ENCODE peak calls at places on chromosomes 7 and 10, in six cellular contexts. H is AG10803, K is H7, T is heart right ventricle, D is breast epithelium, S is skeletal muscle cell. C is an unnamed sample.

GRCh38 chr7:75723444-75723843 is 15.3 kb downstream of the HIP1 start:
- DNase-seq in K (no peak), T (no peak), H (no peak), D (no peak), S (no peak), C (no peak)

GRCh38 chr10:58747687-58748086 is 235.0 kb downstream of the BICC1 start:
- DNase-seq in K (no peak), D (no peak), S (no peak), T (no peak), H (no peak), C (no peak)

GRCh38 chr10:59781511-59781910 is 28.3 kb upstream of the MRLN start:
- DNase-seq in K (no peak), S (no peak), H (no peak), T (no peak), D (no peak), C (peak; percentile 34)

GRCh38 chr7:30989824-30990140 is 26.0 kb downstream of the GHRHR start:
- DNase-seq in H (no peak), D (no peak), S (no peak), K (peak; percentile 43), T (no peak), C (no peak)

GRCh38 chr10:117545141-117546019 is 2.8 kb downstream of the EMX2 start:
- DNase-seq in D (no peak), K (peak; percentile 84), T (no peak), H (no peak), S (no peak), C (no peak)

GRCh38 chr10:77226434-77226833 is 411.2 kb downstream of the KCNMA1 start:
- DNase-seq in S (no peak), K (no peak), D (no peak), H (no peak), T (no peak), C (no peak)

GRCh38 chr7:2157473-2158279 is 75.1 kb downstream of the MAD1L1 start:
- DNase-seq in T (peak; percentile 68), K (no peak), D (peak; percentile 52), S (peak; percentile 95), H (peak; percentile 87), C (no peak)

GRCh38 chr10:59234814-59235429 is 58.5 kb downstream of the PHYHIPL start:
- DNase-seq in K (peak; percentile 4), H (peak; percentile 55), T (peak; percentile 30), D (no peak), S (no peak), C (peak; percentile 60)

GRCh38 chr10:81179805-81180452 is 642.2 kb downstream of the SH2D4B start:
- DNase-seq in D (no peak), H (no peak), K (peak; percentile 15), T (no peak), S (no peak), C (peak; percentile 64)

GRCh38 chr10:28796606-28797512 is 119.5 kb downstream of the BAMBI start:
- DNase-seq in H (peak; percentile 3), S (no peak), K (no peak), T (peak; percentile 75), D (no peak), C (no peak)

GRCh38 chr7:71408276-71408675 is 276.3 kb downstream of the GALNT17 start:
- DNase-seq in K (no peak), T (peak; percentile 75), S (no peak), H (no peak), D (no peak), C (no peak)

GRCh38 chr10:50607526-50607925 is 16.2 kb downstream of the SGMS1 start:
- DNase-seq in D (no peak), H (no peak), K (no peak), S (no peak), T (no peak), C (no peak)

GRCh38 chr10:5511885-5512280 is 12.5 kb upstream of the CALML5 start:
- DNase-seq in D (no peak), S (no peak), T (no peak), K (no peak), H (no peak), C (no peak)

GRCh38 chr7:22814261-22815208 is 8.1 kb downstream of the TOMM7 start:
- DNase-seq in S (no peak), D (no peak), K (no peak), T (no peak), H (peak; percentile 42), C (no peak)

GRCh38 chr7:133233142-133233541 is 19.7 kb upstream of the EXOC4 start:
- DNase-seq in S (no peak), K (no peak), T (no peak), H (no peak), D (no peak), C (no peak)

GRCh38 chr7:925601-926000 is 28.9 kb downstream of the ADAP1 start:
- DNase-seq in D (no peak), S (no peak), H (no peak), T (no peak), K (no peak), C (no peak)

GRCh38 chr7:55092186-55092976 is 73.6 kb downstream of the EGFR start:
- DNase-seq in H (peak; percentile 25), T (no peak), S (no peak), K (no peak), D (no peak), C (peak; percentile 56)

GRCh38 chr7:87310790-87311419 is 34.6 kb upstream of the CROT start:
- DNase-seq in H (peak; percentile 34), K (no peak), D (no peak), S (no peak), T (no peak), C (no peak)

GRCh38 chr7:2524808-2525140 is 5.2 kb downstream of the LFNG start:
- DNase-seq in S (no peak), K (peak; percentile 98), T (no peak), D (no peak), H (no peak), C (no peak)

GRCh38 chr7:1357601-1358271 is 101.5 kb downstream of the MICALL2 start:
- DNase-seq in D (no peak), K (peak; percentile 65), T (no peak), S (no peak), H (no peak), C (peak; percentile 45)

GRCh38 chr10:48776528-48776927 is 91.9 kb downstream of the WDFY4 start:
- DNase-seq in T (no peak), K (peak; percentile 42), H (no peak), S (no peak), D (no peak), C (no peak)

GRCh38 chr10:102335184-102335583 is 60.3 kb upstream of the NFKB2 start:
- DNase-seq in D (no peak), S (no peak), T (peak; percentile 9), K (no peak), H (peak; percentile 49), C (no peak)

GRCh38 chr7:131896189-131896855 is 339.9 kb upstream of the PODXL start:
- DNase-seq in K (no peak), D (no peak), T (no peak), H (no peak), S (no peak), C (no peak)

GRCh38 chr10:49377256-49377655 is 18.6 kb downstream of the DRGX start:
- DNase-seq in H (no peak), D (no peak), S (no peak), T (no peak), K (no peak), C (no peak)

GRCh38 chr10:61899045-61899444 is 2.5 kb upstream of the ARID5B start:
- DNase-seq in T (no peak), H (peak; percentile 32), D (no peak), K (no peak), S (no peak), C (peak; percentile 60)
- H3K4me3 ChIP-seq in T (no peak overlapping the region), H (no peak overlapping the region), D (peak overlapping the region; percentile 90), K (no peak overlapping the region), S (peak overlapping the region; percentile 88), C (peak overlapping the region; percentile 76)

GRCh38 chr7:29207469-29207868 is 12.9 kb downstream of the CHN2 start:
- DNase-seq in K (no peak), H (no peak), D (no peak), S (no peak), T (no peak), C (no peak)

GRCh38 chr7:29204491-29205281 is 10.1 kb downstream of the CHN2 start:
- DNase-seq in K (peak; percentile 62), H (no peak), T (no peak), S (no peak), D (no peak), C (no peak)

GRCh38 chr7:29207023-29207422 is 12.4 kb downstream of the CHN2 start:
- DNase-seq in T (no peak), S (no peak), H (no peak), D (no peak), K (no peak), C (no peak)

GRCh38 chr7:29209745-29210144 is 15.2 kb downstream of the CHN2 start:
- DNase-seq in T (no peak), D (no peak), S (no peak), H (no peak), K (no peak), C (no peak)

DNA sequence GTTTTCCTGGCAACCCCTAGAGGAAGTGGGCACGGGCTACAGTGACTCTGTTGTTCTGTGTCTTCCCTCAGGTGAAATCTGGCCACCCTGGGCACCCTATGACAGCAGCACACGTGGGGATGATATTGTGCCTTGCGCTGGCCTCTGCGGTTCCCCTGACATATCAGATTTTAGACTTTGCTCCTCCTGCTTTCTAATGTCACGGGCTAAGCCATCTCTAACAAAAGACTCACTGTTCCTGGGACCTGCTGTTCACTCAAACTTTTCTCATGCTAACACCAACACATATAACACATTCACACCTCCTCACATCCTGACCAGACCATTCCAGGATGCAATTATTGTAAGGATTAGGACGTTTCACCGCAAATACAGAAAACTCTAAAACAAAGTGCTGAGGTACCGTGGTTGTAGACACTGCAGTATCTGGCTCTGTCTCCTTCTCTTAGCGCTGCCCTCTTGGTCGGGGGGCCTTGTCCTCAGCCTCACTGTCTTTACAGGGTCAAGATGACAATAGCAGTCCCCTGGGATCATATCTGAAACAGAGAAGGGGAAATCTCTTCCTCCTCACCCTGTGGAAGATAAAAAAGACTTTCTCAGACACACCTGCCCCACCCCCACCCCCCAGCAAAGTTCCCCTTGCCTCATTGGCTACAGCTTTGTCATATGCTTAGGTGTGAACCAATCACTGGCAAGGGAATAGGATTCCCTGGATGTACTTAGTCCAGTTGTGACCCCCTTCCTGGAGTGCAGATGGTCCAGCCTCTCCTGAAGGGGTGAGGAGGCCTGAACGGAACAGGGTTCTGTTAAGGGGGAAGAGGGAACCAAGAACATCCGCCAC is 14.1 kb downstream of the CHN2 start:
- DNase-seq in K (no peak), S (no peak), T (no peak), D (peak; percentile 80), H (no peak), C (no peak)
- H3K4me3 ChIP-seq in K (no peak overlapping the region), S (no peak overlapping the region), T (no peak overlapping the region), D (no peak overlapping the region), H (no peak overlapping the region), C (no peak overlapping the region)

DNA sequence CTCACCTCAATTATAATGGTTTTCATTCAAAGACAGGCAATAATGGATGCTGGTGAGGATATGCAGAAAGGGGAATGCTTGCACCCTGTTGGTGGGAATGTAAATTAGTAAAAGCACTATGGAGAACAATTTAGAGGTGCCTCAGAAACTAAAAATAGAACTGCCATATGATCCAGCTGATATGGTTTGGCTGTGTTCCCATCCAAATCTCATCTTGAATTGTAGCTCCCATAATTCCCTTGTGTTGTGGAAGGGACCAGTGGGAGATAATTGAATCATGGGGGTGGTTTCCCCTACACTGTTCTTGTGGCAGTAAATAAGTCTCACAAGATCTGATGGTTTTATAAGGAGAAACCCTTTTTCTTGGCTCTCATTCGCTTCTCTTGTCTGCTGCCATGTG is 87.7 kb downstream of the TES start:
- DNase-seq in S (no peak), K (no peak), D (no peak), T (no peak), H (no peak), C (no peak)
- H3K4me3 ChIP-seq in S (no peak overlapping the region), K (no peak overlapping the region), D (no peak overlapping the region), T (no peak overlapping the region), H (no peak overlapping the region), C (no peak overlapping the region)

GRCh38 chr7:101940830-101941229 is 123.4 kb downstream of the CUX1 start:
- DNase-seq in H (no peak), T (no peak), D (no peak), K (peak; percentile 75), S (no peak), C (peak; percentile 83)
- H3K4me3 ChIP-seq in H (no peak overlapping the region), T (no peak overlapping the region), D (no peak overlapping the region), K (no peak overlapping the region), S (no peak overlapping the region), C (peak overlapping the region; percentile 32)